ENCODE peak calls at places on chromosome 7, in nine cellular contexts. One of them, this sample, is unnamed.

GRCh38 chr7:69693042-69693441 is 94.8 kb downstream of the AUTS2 start:
- DNase-seq in SK-N-SH: no peak
- DNase-seq in HL-60: no peak
- DNase-seq in GM12878: no peak
- DNase-seq in HCT116: no peak
- DNase-seq in A549: no peak
- DNase-seq in HepG2: no peak
- DNase-seq in K562: no peak
- DNase-seq in GM23338: no peak
- DNase-seq in this sample: no peak

GRCh38 chr7:105097619-105098018 is 83.6 kb downstream of the KMT2E start:
- DNase-seq in HCT116: no peak
- DNase-seq in HepG2: no peak
- DNase-seq in HL-60: no peak
- DNase-seq in SK-N-SH: no peak
- DNase-seq in GM12878: no peak
- DNase-seq in A549: peak; percentile 26
- DNase-seq in GM23338: no peak
- DNase-seq in K562: no peak
- DNase-seq in this sample: peak; percentile 36

GRCh38 chr7:151814400-151814914 is 62.5 kb downstream of the PRKAG2 start:
- DNase-seq in GM12878: no peak
- DNase-seq in SK-N-SH: no peak
- DNase-seq in A549: no peak
- DNase-seq in K562: no peak
- DNase-seq in HCT116: no peak
- DNase-seq in HL-60: no peak
- DNase-seq in HepG2: no peak
- DNase-seq in GM23338: peak; percentile 39
- DNase-seq in this sample: no peak

GRCh38 chr7:16755397-16755796 is 1.8 kb downstream of the TSPAN13 start:
- DNase-seq in GM12878: no peak
- DNase-seq in GM23338: no peak
- DNase-seq in HCT116: no peak
- DNase-seq in A549: no peak
- DNase-seq in HepG2: no peak
- DNase-seq in HL-60: no peak
- DNase-seq in K562: no peak
- DNase-seq in SK-N-SH: no peak
- DNase-seq in this sample: no peak

GRCh38 chr7:70053421-70053820 is 455.1 kb downstream of the AUTS2 start:
- DNase-seq in HL-60: no peak
- DNase-seq in K562: no peak
- DNase-seq in SK-N-SH: no peak
- DNase-seq in GM12878: no peak
- DNase-seq in A549: no peak
- DNase-seq in GM23338: no peak
- DNase-seq in HCT116: no peak
- DNase-seq in HepG2: no peak
- DNase-seq in this sample: no peak

GRCh38 chr7:132295198-132295597 is 281.1 kb downstream of the PLXNA4 start:
- DNase-seq in SK-N-SH: no peak
- DNase-seq in HL-60: no peak
- DNase-seq in GM12878: no peak
- DNase-seq in A549: no peak
- DNase-seq in GM23338: no peak
- DNase-seq in HepG2: no peak
- DNase-seq in HCT116: no peak
- DNase-seq in K562: no peak
- DNase-seq in this sample: no peak

GRCh38 chr7:139748936-139749335 is 28.9 kb downstream of the HIPK2 start:
- DNase-seq in SK-N-SH: no peak
- DNase-seq in A549: no peak
- DNase-seq in GM23338: no peak
- DNase-seq in K562: no peak
- DNase-seq in HCT116: no peak
- DNase-seq in GM12878: no peak
- DNase-seq in HepG2: no peak
- DNase-seq in HL-60: no peak
- DNase-seq in this sample: no peak

GRCh38 chr7:38453826-38454225 is 177.3 kb downstream of the AMPH start:
- DNase-seq in HepG2: no peak
- DNase-seq in GM12878: no peak
- DNase-seq in SK-N-SH: no peak
- DNase-seq in K562: no peak
- DNase-seq in HCT116: no peak
- DNase-seq in A549: no peak
- DNase-seq in HL-60: no peak
- DNase-seq in GM23338: no peak
- DNase-seq in this sample: no peak

GRCh38 chr7:50832744-50833143 is 50.0 kb upstream of the GRB10 start:
- DNase-seq in GM23338: no peak
- DNase-seq in A549: peak; percentile 31
- DNase-seq in GM12878: no peak
- DNase-seq in SK-N-SH: no peak
- DNase-seq in HL-60: no peak
- DNase-seq in K562: no peak
- DNase-seq in HepG2: no peak
- DNase-seq in HCT116: no peak
- DNase-seq in this sample: peak; percentile 81

GRCh38 chr7:121752706-121753105 is 120.3 kb upstream of the PTPRZ1 start:
- DNase-seq in A549: no peak
- DNase-seq in HCT116: peak; percentile 2
- DNase-seq in HepG2: peak; percentile 5
- DNase-seq in GM12878: no peak
- DNase-seq in SK-N-SH: peak; percentile 2
- DNase-seq in HL-60: no peak
- DNase-seq in GM23338: peak; percentile 64
- DNase-seq in K562: no peak
- DNase-seq in this sample: peak; percentile 7

GRCh38 chr7:124171068-124171467 is 138.2 kb upstream of the TMEM229A start:
- DNase-seq in HL-60: peak; percentile 1
- DNase-seq in HCT116: peak; percentile 15
- DNase-seq in GM23338: peak; percentile 65
- DNase-seq in SK-N-SH: peak; percentile 4
- DNase-seq in A549: no peak
- DNase-seq in K562: peak; percentile 7
- DNase-seq in HepG2: no peak
- DNase-seq in GM12878: no peak
- DNase-seq in this sample: no peak

GRCh38 chr7:97117372-97118188 is at the start of gene SDHAF3:
- DNase-seq in GM12878: peak; percentile 90
- DNase-seq in HCT116: peak; percentile 96
- DNase-seq in HL-60: peak; percentile 99
- DNase-seq in HepG2: peak; percentile 95
- DNase-seq in GM23338: peak; percentile 100
- DNase-seq in A549: peak; percentile 96
- DNase-seq in K562: peak; percentile 100
- DNase-seq in SK-N-SH: peak; percentile 97
- DNase-seq in this sample: peak; percentile 93

GRCh38 chr7:46129831-46130230 is 208.8 kb upstream of the IGFBP3 start:
- DNase-seq in HCT116: no peak
- DNase-seq in GM23338: peak; percentile 35
- DNase-seq in GM12878: no peak
- DNase-seq in HepG2: peak; percentile 29
- DNase-seq in A549: no peak
- DNase-seq in HL-60: no peak
- DNase-seq in SK-N-SH: peak; percentile 22
- DNase-seq in K562: peak; percentile 9
- DNase-seq in this sample: no peak

GRCh38 chr7:27186450-27187157 is 1.6 kb upstream of the HOXA11 start:
- DNase-seq in K562: no peak
- DNase-seq in SK-N-SH: no peak
- DNase-seq in HL-60: no peak
- DNase-seq in GM12878: no peak
- DNase-seq in GM23338: no peak
- DNase-seq in HCT116: no peak
- DNase-seq in HepG2: no peak
- DNase-seq in A549: no peak
- DNase-seq in this sample: no peak

GRCh38 chr7:122132341-122132740 is 11.7 kb downstream of the AASS start:
- DNase-seq in HL-60: no peak
- DNase-seq in K562: no peak
- DNase-seq in GM23338: no peak
- DNase-seq in A549: no peak
- DNase-seq in SK-N-SH: no peak
- DNase-seq in HCT116: no peak
- DNase-seq in GM12878: no peak
- DNase-seq in HepG2: no peak
- DNase-seq in this sample: no peak

GRCh38 chr7:28674359-28674782 is 262.1 kb downstream of the CREB5 start:
- DNase-seq in HepG2: peak; percentile 6
- DNase-seq in A549: no peak
- DNase-seq in GM23338: no peak
- DNase-seq in GM12878: no peak
- DNase-seq in SK-N-SH: no peak
- DNase-seq in K562: no peak
- DNase-seq in HL-60: no peak
- DNase-seq in HCT116: no peak
- DNase-seq in this sample: no peak

GRCh38 chr7:106679153-106679931 is 18.4 kb upstream of the CCDC71L start:
- DNase-seq in GM12878: no peak
- DNase-seq in HL-60: peak; percentile 32
- DNase-seq in A549: no peak
- DNase-seq in SK-N-SH: no peak
- DNase-seq in HCT116: no peak
- DNase-seq in GM23338: no peak
- DNase-seq in HepG2: no peak
- DNase-seq in K562: peak; percentile 82
- DNase-seq in this sample: no peak

GRCh38 chr7:137996386-137996851 is 5.5 kb downstream of the CREB3L2 start:
- DNase-seq in K562: peak; percentile 87
- DNase-seq in HepG2: no peak
- DNase-seq in HCT116: no peak
- DNase-seq in A549: no peak
- DNase-seq in GM23338: no peak
- DNase-seq in SK-N-SH: peak; percentile 79
- DNase-seq in HL-60: peak; percentile 88
- DNase-seq in GM12878: no peak
- DNase-seq in this sample: no peak

GRCh38 chr7:9890092-9890491 is 1083.6 kb upstream of the PHF14 start:
- DNase-seq in HL-60: no peak
- DNase-seq in A549: no peak
- DNase-seq in GM23338: peak; percentile 75
- DNase-seq in K562: no peak
- DNase-seq in HCT116: no peak
- DNase-seq in SK-N-SH: no peak
- DNase-seq in GM12878: no peak
- DNase-seq in HepG2: no peak
- DNase-seq in this sample: no peak
- TF ChIP-seq REST in HL-60: no peak
- TF ChIP-seq REST in A549: no peak
- TF ChIP-seq REST in GM23338: no peak
- TF ChIP-seq REST in K562: no peak
- TF ChIP-seq REST in HCT116: no peak
- TF ChIP-seq REST in SK-N-SH: no peak
- TF ChIP-seq REST in GM12878: no peak
- TF ChIP-seq REST in HepG2: no peak
- TF ChIP-seq REST in this sample: no peak

GRCh38 chr7:99473315-99473596 is 566 bp downstream of the ZNF789 start:
- DNase-seq in HL-60: peak; percentile 77
- DNase-seq in GM23338: peak; percentile 67
- DNase-seq in A549: peak; percentile 52
- DNase-seq in SK-N-SH: peak; percentile 70
- DNase-seq in HCT116: peak; percentile 48
- DNase-seq in GM12878: peak; percentile 33
- DNase-seq in K562: peak; percentile 79
- DNase-seq in HepG2: peak; percentile 76
- DNase-seq in this sample: no peak
- TF ChIP-seq REST in HL-60: no peak
- TF ChIP-seq REST in GM23338: no peak
- TF ChIP-seq REST in A549: no peak
- TF ChIP-seq REST in SK-N-SH: no peak
- TF ChIP-seq REST in HCT116: no peak
- TF ChIP-seq REST in GM12878: no peak
- TF ChIP-seq REST in K562: no peak
- TF ChIP-seq REST in HepG2: no peak
- TF ChIP-seq REST in this sample: no peak

DNA sequence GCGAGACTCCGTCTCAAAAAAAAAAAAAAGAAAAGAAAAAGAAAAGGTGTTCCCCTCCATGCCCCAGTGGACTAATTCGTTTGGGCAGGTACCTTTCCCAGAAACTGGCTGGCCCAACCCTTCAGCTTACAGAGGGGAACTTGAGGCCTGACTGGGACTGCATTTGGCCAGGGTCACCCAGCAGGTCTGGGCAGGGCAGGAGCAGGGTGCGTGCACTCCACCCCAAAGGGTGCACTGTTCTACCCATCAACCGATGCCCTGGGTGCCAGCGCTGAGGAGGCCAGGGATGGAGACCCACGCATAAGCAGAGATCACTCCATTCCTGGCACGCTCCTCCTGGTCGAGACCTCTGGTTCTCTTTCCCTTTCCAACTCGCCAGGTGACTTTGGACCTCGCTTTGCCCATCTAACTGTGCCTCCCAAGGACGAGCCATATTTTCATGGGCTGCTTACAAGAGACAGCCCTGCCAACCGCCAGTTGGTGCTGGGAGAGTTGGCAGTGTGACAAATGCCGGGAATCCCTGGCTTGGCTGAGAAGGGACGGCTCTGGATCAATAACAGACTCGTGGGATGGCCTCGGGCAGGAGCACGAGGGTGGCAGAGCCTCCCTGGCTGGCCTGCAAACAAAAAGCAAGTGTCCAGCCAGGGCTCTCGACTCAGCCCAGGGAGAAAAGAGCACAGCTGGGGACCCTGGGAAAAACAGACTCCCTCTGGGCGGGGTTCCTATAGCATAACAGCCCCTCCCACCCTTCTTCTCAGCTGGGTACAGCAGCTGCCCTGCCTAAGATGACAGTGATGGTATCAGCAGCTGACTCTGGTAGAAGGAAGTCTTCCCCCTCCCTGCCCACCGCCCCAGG is 7.9 kb downstream of the HSPB1 start:
- DNase-seq in GM23338: no peak
- DNase-seq in A549: no peak
- DNase-seq in HepG2: no peak
- DNase-seq in K562: peak; percentile 55
- DNase-seq in SK-N-SH: peak; percentile 95
- DNase-seq in HL-60: no peak
- DNase-seq in HCT116: no peak
- DNase-seq in GM12878: no peak
- DNase-seq in this sample: no peak
- TF ChIP-seq REST in GM23338: no peak
- TF ChIP-seq REST in A549: no peak
- TF ChIP-seq REST in HepG2: no peak
- TF ChIP-seq REST in K562: no peak
- TF ChIP-seq REST in SK-N-SH: no peak
- TF ChIP-seq REST in HL-60: no peak
- TF ChIP-seq REST in HCT116: no peak
- TF ChIP-seq REST in GM12878: no peak
- TF ChIP-seq REST in this sample: no peak

GRCh38 chr7:68265258-68265657 is 1268.6 kb downstream of the TYW1 start:
- DNase-seq in HL-60: no peak
- DNase-seq in A549: no peak
- DNase-seq in K562: no peak
- DNase-seq in SK-N-SH: no peak
- DNase-seq in HCT116: no peak
- DNase-seq in GM23338: no peak
- DNase-seq in HepG2: no peak
- DNase-seq in GM12878: no peak
- DNase-seq in this sample: no peak
- TF ChIP-seq REST in HL-60: no peak
- TF ChIP-seq REST in A549: no peak
- TF ChIP-seq REST in K562: no peak
- TF ChIP-seq REST in SK-N-SH: no peak
- TF ChIP-seq REST in HCT116: no peak
- TF ChIP-seq REST in GM23338: no peak
- TF ChIP-seq REST in HepG2: no peak
- TF ChIP-seq REST in GM12878: no peak
- TF ChIP-seq REST in this sample: no peak